ENCODE peak calls at places on chromosome 21, in six cellular contexts. B is NCI-H526, C is skeletal muscle cell, O is pancreas, A is T-helper 2 cell, Z is GM03348. Q is an unnamed sample.

GRCh38 chr21:18760247-18760646 is 356.7 kb upstream of the TMPRSS15 start:
- DNase-seq in A (no peak), Z (no peak), C (no peak), B (no peak), O (no peak), Q (no peak)

GRCh38 chr21:33281101-33281652 is 15.0 kb downstream of the IL10RB start:
- DNase-seq in C (no peak), O (no peak), B (no peak), A (no peak), Z (no peak), Q (no peak)

GRCh38 chr21:29175408-29176147 is 45.1 kb downstream of the MAP3K7CL start:
- DNase-seq in Z (no peak), A (no peak), B (peak), C (no peak), O (peak), Q (no peak)

GRCh38 chr21:33023574-33024277 is 2.0 kb upstream of the OLIG2 start:
- DNase-seq in Z (no peak), O (no peak), C (no peak), A (no peak), B (peak), Q (peak)

GRCh38 chr21:46082638-46083270 is 15.2 kb upstream of the COL6A2 start:
- DNase-seq in C (no peak), O (no peak), B (no peak), A (no peak), Z (no peak), Q (no peak)

GRCh38 chr21:46667735-46668380 is 32.4 kb downstream of the PRMT2 start:
- DNase-seq in B (peak), A (no peak), C (no peak), O (no peak), Z (peak), Q (peak)

GRCh38 chr21:46046471-46046870 is 51.4 kb upstream of the COL6A2 start:
- DNase-seq in A (no peak), C (no peak), Z (no peak), O (no peak), B (no peak), Q (no peak)

GRCh38 chr21:16437586-16437985 is 707.8 kb downstream of the USP25 start:
- DNase-seq in C (no peak), A (no peak), O (no peak), Z (no peak), B (no peak), Q (no peak)

GRCh38 chr21:33971492-33972013 is 55.9 kb upstream of the ATP5PO start:
- DNase-seq in Z (no peak), A (no peak), B (peak), C (peak), O (no peak), Q (no peak)

GRCh38 chr21:35840197-35840799 is 220.0 kb downstream of the SETD4 start:
- DNase-seq in B (peak), Z (peak), A (peak), O (peak), C (peak), Q (peak)

GRCh38 chr21:15063821-15064575 is 802 bp downstream of the NRIP1 start:
- DNase-seq in A (no peak), O (peak), C (no peak), Z (peak), B (peak), Q (no peak)

GRCh38 chr21:41719691-41720090 is 47.2 kb downstream of the RIPK4 start:
- DNase-seq in C (no peak), Z (no peak), A (no peak), O (no peak), B (no peak), Q (no peak)

GRCh38 chr21:24428539-24429186 is 1178.6 kb downstream of the MRPL39 start:
- DNase-seq in B (no peak), C (no peak), A (no peak), Z (no peak), O (no peak), Q (no peak)

GRCh38 chr21:20802631-20803260 is 195.5 kb upstream of the NCAM2 start:
- DNase-seq in O (no peak), B (no peak), C (no peak), Z (no peak), A (no peak), Q (no peak)

GRCh38 chr21:30408782-30409494 is 13.1 kb downstream of the KRTAP13-1 start:
- DNase-seq in A (no peak), O (peak), Z (peak), C (peak), B (peak), Q (no peak)

GRCh38 chr21:45040739-45041138 is 33.6 kb upstream of the ADARB1 start:
- DNase-seq in B (no peak), O (no peak), A (no peak), Z (no peak), C (no peak), Q (no peak)

GRCh38 chr21:38984568-38984967 is 178.8 kb downstream of the ETS2 start:
- DNase-seq in O (no peak), Z (peak), C (no peak), A (no peak), B (no peak), Q (no peak)

GRCh38 chr21:46008893-46009635 is 27.5 kb downstream of the COL6A1 start:
- DNase-seq in C (no peak), B (no peak), Z (no peak), A (no peak), O (no peak), Q (no peak)

GRCh38 chr21:22231013-22231412 is 1232.8 kb downstream of the NCAM2 start:
- DNase-seq in A (no peak), B (no peak), Z (no peak), O (no peak), C (no peak), Q (no peak)

GRCh38 chr21:29793712-29794111 is 146.1 kb downstream of the GRIK1 start:
- DNase-seq in Z (no peak), O (no peak), B (no peak), A (no peak), C (no peak), Q (no peak)

GRCh38 chr21:32949701-32950100 is 76.0 kb upstream of the OLIG2 start:
- DNase-seq in B (no peak), Z (no peak), C (no peak), A (no peak), O (no peak), Q (no peak)

GRCh38 chr21:37098756-37099155 is 25.7 kb downstream of the TTC3 start:
- DNase-seq in A (no peak), C (peak), B (no peak), Z (no peak), O (no peak), Q (no peak)